ENCODE peak calls at places on chromosome 12, in five cellular contexts. K, S, V, D and G are unnamed samples.

GRCh38 chr12:121186826-121187225 is 23.1 kb upstream of the P2RX4 start:
- DNase-seq in K (no peak), D (no peak), V (no peak), S (no peak), G (no peak)

GRCh38 chr12:26203167-26203566 is 7.8 kb downstream of the SSPN start:
- DNase-seq in V (no peak), S (no peak), K (no peak), D (no peak), G (no peak)

GRCh38 chr12:17062296-17063061 is 456.5 kb upstream of the LMO3 start:
- DNase-seq in S (no peak), V (no peak), D (no peak), K (peak), G (peak)

GRCh38 chr12:118981285-118982201 is at the start of gene SRRM4:
- DNase-seq in V (peak), K (peak), D (no peak), S (peak), G (no peak)

GRCh38 chr12:115394498-115395220 is 710.7 kb upstream of the TBX3 start:
- DNase-seq in V (no peak), K (no peak), S (no peak), D (no peak), G (no peak)

GRCh38 chr12:22978962-22979361 is 354.0 kb downstream of the ETNK1 start:
- DNase-seq in D (no peak), S (no peak), V (no peak), K (no peak), G (peak)

GRCh38 chr12:74264692-74265091 is 272.9 kb upstream of the ATXN7L3B start:
- DNase-seq in K (no peak), D (no peak), S (no peak), V (no peak), G (no peak)

GRCh38 chr12:106919910-106920544 is 35.7 kb upstream of the TMEM263 start:
- DNase-seq in S (no peak), V (no peak), D (no peak), K (peak), G (peak)

GRCh38 chr12:121294151-121294889 is 2.2 kb downstream of the CAMKK2 start:
- DNase-seq in S (no peak), D (no peak), V (no peak), K (no peak), G (no peak)

GRCh38 chr12:57864382-57864781 is 17.9 kb upstream of the CTDSP2 start:
- DNase-seq in S (peak), D (no peak), V (no peak), K (no peak), G (no peak)

GRCh38 chr12:21073822-21074460 is 57.1 kb upstream of the SLCO1B1 start:
- DNase-seq in S (no peak), D (no peak), V (no peak), K (no peak), G (peak)

GRCh38 chr12:48442191-48442828 is 30.0 kb upstream of the ANP32D start:
- DNase-seq in D (no peak), S (no peak), K (no peak), V (no peak), G (no peak)

GRCh38 chr12:27396416-27396815 is 50.1 kb upstream of the SMCO2 start:
- DNase-seq in K (no peak), S (no peak), V (no peak), D (no peak), G (no peak)

GRCh38 chr12:55931780-55932545 is 1.0 kb downstream of the DGKA start:
- DNase-seq in V (peak), K (peak), S (peak), D (peak), G (no peak)

GRCh38 chr12:62003217-62003616 is 257.0 kb upstream of the USP15 start:
- DNase-seq in S (no peak), K (no peak), V (no peak), D (no peak), G (no peak)

GRCh38 chr12:77072833-77073495 is 7.6 kb upstream of the E2F7 start:
- DNase-seq in D (no peak), S (no peak), K (no peak), V (no peak), G (no peak)

GRCh38 chr12:111840831-111841230 is 1.2 kb upstream of the MAPKAPK5 start:
- DNase-seq in K (no peak), D (no peak), V (no peak), S (no peak), G (no peak)

GRCh38 chr12:63841611-63842010 is 2.9 kb upstream of the SRGAP1 start:
- DNase-seq in V (no peak), D (no peak), K (no peak), S (no peak), G (no peak)

GRCh38 chr12:112906712-112907414 is at the start of gene OAS1:
- DNase-seq in V (no peak), D (peak), K (no peak), S (no peak), G (peak)

GRCh38 chr12:33247625-33248024 is 192.0 kb downstream of the SYT10 start:
- DNase-seq in K (no peak), D (no peak), V (no peak), S (no peak), G (no peak)

GRCh38 chr12:67088401-67089118 is 180.6 kb upstream of the CAND1 start:
- DNase-seq in S (no peak), K (no peak), D (no peak), V (no peak), G (no peak)

GRCh38 chr12:91513354-91513753 is 330.7 kb upstream of the DCN start:
- DNase-seq in K (no peak), S (no peak), D (no peak), V (no peak), G (no peak)

GRCh38 chr12:1246637-1247036 is 255.6 kb downstream of the ERC1 start:
- DNase-seq in V (no peak), D (no peak), S (no peak), K (no peak), G (no peak)

GRCh38 chr12:128994869-128995268 is 141.6 kb downstream of the GLT1D1 start:
- DNase-seq in S (no peak), V (no peak), K (peak), D (no peak), G (no peak)

GRCh38 chr12:105418821-105419291 is 88.4 kb downstream of the C12orf75 start:
- DNase-seq in D (no peak), K (no peak), V (peak), S (no peak), G (no peak)

GRCh38 chr12:18897816-18898215 is 159.9 kb downstream of the CAPZA3 start:
- DNase-seq in K (no peak), D (no peak), S (no peak), V (no peak), G (no peak)

GRCh38 chr12:111359231-111359913 is 9.5 kb downstream of the PHETA1 start:
- DNase-seq in V (no peak), K (no peak), D (no peak), S (no peak), G (no peak)